ENCODE peak calls at places on chromosomes 5 and 9, in nine cellular contexts. Z is NCI-H1417 treated with DMSO at 0.1 percent for 48 hours; T is heart left ventricle; V is naive thymus-derived CD8-positive, alpha-beta T cell; I is GOT3; S is activated T-cell treated with anti-CD3 and anti-CD28 coated beads for 1 hour; N is neural crest cell; W is fibroblast of pulmonary artery; B is psoas muscle. H is an unnamed sample.

GRCh38 chr9:81526587-81526986 is 162.8 kb downstream of the TLE1 start:
- DNase-seq in Z (no peak), T (no peak), V (no peak), I (no peak), S (no peak), N (no peak), W (peak; percentile 77), B (no peak), H (peak; percentile 36)

GRCh38 chr9:21336467-21336866 is 1.3 kb upstream of the KLHL9 start:
- DNase-seq in Z (no peak), T (no peak), V (no peak), I (no peak), S (no peak), N (no peak), W (no peak), B (no peak), H (no peak)

GRCh38 chr5:137329581-137329980 is 169.5 kb downstream of the SPOCK1 start:
- DNase-seq in Z (no peak), T (no peak), V (no peak), I (no peak), S (no peak), N (no peak), W (no peak), B (no peak), H (no peak)

GRCh38 chr5:19790811-19791466 is 197.1 kb downstream of the CDH18 start:
- DNase-seq in Z (no peak), T (no peak), V (no peak), I (no peak), S (no peak), N (no peak), W (no peak), B (no peak), H (no peak)

GRCh38 chr9:91111226-91111625 is 250.5 kb downstream of the AUH start:
- DNase-seq in Z (no peak), T (no peak), V (no peak), I (no peak), S (no peak), N (no peak), W (no peak), B (no peak), H (no peak)

GRCh38 chr9:114424126-114424525 is 36.3 kb upstream of the AKNA start:
- DNase-seq in Z (no peak), T (no peak), V (no peak), I (no peak), S (no peak), N (no peak), W (no peak), B (no peak), H (no peak)

GRCh38 chr9:98791147-98792095 is 4.9 kb downstream of the ANKS6 start:
- DNase-seq in Z (no peak), T (peak; percentile 76), V (peak; percentile 42), I (peak; percentile 31), S (peak; percentile 50), N (peak; percentile 76), W (peak; percentile 96), B (peak; percentile 93), H (peak; percentile 88)

GRCh38 chr5:151720195-151720594 is 33.5 kb upstream of the SPARC start:
- DNase-seq in Z (no peak), T (no peak), V (no peak), I (no peak), S (no peak), N (no peak), W (no peak), B (no peak), H (no peak)

GRCh38 chr5:37490931-37491330 is 111.8 kb downstream of the WDR70 start:
- DNase-seq in Z (no peak), T (no peak), V (no peak), I (no peak), S (no peak), N (no peak), W (no peak), B (no peak), H (no peak)

GRCh38 chr9:120928720-120929389 is 2.3 kb upstream of the TRAF1 start:
- DNase-seq in Z (no peak), T (peak; percentile 86), V (peak; percentile 72), I (no peak), S (peak; percentile 33), N (peak; percentile 51), W (peak; percentile 42), B (peak; percentile 87), H (no peak)

GRCh38 chr5:170791325-170791954 is 7.9 kb downstream of the GABRP start:
- DNase-seq in Z (no peak), T (peak; percentile 76), V (no peak), I (no peak), S (no peak), N (peak; percentile 70), W (peak; percentile 73), B (no peak), H (no peak)

GRCh38 chr5:133244242-133244641 is 192.4 kb downstream of the HSPA4 start:
- DNase-seq in Z (peak; percentile 38), T (no peak), V (peak; percentile 50), I (no peak), S (no peak), N (no peak), W (no peak), B (no peak), H (no peak)

GRCh38 chr9:33676746-33677505 is 118.4 kb upstream of the PRSS3 start:
- DNase-seq in Z (no peak), T (peak; percentile 31), V (peak; percentile 15), I (no peak), S (peak; percentile 0), N (peak; percentile 63), W (peak; percentile 8), B (peak; percentile 59), H (no peak)